ENCODE peak calls at places on chromosome 14, in five cellular contexts. Z is left ventricle myocardium inferior, N is CD14-positive monocyte, O is heart left ventricle, Y is endothelial cell. F is an unnamed sample.

GRCh38 chr14:24368562-24369252 is 723 bp downstream of the NFATC4 start:
- DNase-seq in Z (peak), N (no peak), O (peak), Y (peak), F (no peak)

GRCh38 chr14:49959822-49960408 is 67.0 kb downstream of the ARF6 start:
- DNase-seq in Z (no peak), N (no peak), O (no peak), Y (no peak), F (no peak)

GRCh38 chr14:36057452-36058142 is 118.9 kb downstream of the PTCSC3 start:
- DNase-seq in Z (no peak), N (no peak), O (no peak), Y (no peak), F (peak)

GRCh38 chr14:34593740-34594375 is 36.1 kb downstream of the SNX6 start:
- DNase-seq in Z (no peak), N (no peak), O (no peak), Y (no peak), F (no peak)

GRCh38 chr14:79896009-79896408 is 315.3 kb downstream of the DIO2 start:
- DNase-seq in Z (no peak), N (no peak), O (no peak), Y (no peak), F (no peak)

GRCh38 chr14:68235011-68235410 is 415.4 kb downstream of the RAD51B start:
- DNase-seq in Z (no peak), N (no peak), O (no peak), Y (no peak), F (no peak)

GRCh38 chr14:44279357-44279756 is 227.7 kb downstream of the FSCB start:
- DNase-seq in Z (no peak), N (no peak), O (no peak), Y (no peak), F (no peak)

GRCh38 chr14:64695071-64695470 is 9.2 kb upstream of the PLEKHG3 start:
- DNase-seq in Z (no peak), N (no peak), O (no peak), Y (no peak), F (no peak)

GRCh38 chr14:50501642-50502041 is 30.7 kb downstream of the MAP4K5 start:
- DNase-seq in Z (no peak), N (no peak), O (no peak), Y (no peak), F (no peak)

DNA sequence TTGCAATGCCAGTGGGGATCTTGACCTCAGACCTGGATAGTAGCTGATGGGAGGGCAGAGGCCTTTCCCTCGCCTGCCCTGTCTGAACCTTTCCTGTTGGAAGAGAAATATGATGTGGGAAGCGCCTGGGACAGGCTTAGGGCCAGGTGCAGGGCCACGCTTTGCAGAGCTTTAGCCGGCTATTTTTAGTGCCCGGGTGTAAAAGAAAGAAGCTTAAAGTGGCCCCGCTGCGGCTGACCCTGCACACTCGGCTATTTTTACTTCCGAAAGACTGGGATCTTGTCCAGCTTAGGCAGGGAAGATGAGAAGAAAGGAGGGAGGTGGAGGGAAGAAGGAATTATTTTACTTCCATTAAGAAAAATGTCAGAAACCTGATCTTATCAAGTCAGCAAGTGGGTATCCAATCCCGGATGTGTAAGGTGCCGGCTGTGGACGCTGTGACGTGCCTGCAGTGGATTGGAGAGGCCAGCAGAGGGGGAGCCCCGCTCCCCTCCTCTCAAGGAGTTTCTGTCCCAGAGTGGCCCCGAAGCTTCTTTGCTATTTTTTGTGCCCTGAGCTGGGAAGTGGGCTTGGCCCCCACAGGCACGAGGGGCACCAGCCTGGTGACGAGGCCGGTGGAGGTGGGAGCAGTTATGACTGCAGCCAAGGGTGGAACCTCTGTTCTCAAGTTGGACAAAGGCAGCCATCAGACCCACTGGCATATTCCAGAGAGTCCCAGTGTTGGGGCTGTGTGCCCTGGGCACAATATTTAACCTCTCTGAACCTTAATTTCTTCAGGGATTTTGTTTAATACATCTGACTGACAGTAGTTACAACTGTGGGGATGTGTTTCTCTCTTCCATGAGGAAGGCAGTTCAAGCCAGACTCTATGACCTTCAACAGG is 97.7 kb downstream of the ESRRB start:
- DNase-seq in Z (peak), N (no peak), O (peak), Y (no peak), F (no peak)
- TF ChIP-seq CTCF in Z (peak), N (no peak), O (no peak), Y (no peak), F (no peak)

DNA sequence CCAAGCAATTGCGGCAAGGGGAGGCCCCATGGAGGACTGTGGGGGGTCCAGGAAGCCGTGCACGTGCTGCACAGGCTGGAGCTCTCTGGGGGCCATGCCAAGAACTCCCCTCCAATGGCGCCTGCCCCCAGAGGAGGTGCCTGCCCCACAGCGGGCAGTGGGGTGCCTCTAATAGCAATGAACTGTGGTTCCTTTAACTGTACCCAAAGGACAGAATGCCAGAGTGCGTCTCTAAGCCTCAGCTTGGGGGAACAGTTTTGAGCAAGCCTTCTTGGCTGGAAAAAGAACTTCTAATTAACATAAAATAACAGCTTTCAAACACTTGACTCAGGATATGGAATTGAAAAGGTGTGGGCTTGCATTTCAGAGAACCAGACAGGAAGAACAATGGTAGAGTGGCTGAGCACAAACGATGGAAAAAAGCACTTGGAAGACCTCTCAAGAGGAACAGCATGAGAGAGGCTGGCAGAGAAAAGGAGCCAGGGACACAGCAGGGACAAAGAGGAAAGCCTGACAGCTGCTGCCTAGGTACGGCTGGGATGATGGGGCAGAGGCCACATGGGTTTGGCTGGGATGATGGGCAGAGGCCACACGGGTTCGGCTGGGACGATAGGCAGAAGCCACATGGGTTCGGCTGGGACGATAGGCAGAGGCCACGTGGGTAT is 195.6 kb downstream of the TTC7B start:
- DNase-seq in Z (no peak), N (no peak), O (no peak), Y (no peak), F (no peak)
- TF ChIP-seq CTCF in Z (no peak), N (no peak), O (no peak), Y (no peak), F (no peak)

GRCh38 chr14:56875104-56875675 is 64.9 kb upstream of the OTX2 start:
- DNase-seq in Z (no peak), N (no peak), O (no peak), Y (no peak), F (no peak)
- TF ChIP-seq CTCF in Z (no peak), N (no peak), O (no peak), Y (no peak), F (no peak)

DNA sequence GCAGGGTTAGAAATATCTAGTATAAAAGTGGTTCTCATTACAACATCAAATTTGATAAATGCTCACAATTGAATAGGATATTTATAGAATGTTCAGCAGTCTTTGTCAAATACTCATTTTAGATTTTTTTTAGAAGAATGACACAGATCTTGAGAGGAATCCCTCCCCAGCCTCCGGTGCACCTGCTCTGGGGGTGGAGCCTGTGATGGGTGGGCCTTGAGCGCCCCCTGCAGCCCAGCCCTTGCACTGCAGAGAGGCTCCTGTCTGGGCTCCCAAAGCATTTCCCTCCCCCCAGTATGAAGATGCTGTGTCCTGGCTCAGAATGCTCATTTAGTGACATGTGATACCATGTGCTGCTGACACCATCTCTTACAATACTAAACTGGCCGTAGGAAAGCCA is 792.3 kb downstream of the TMEM121 start:
- DNase-seq in Z (no peak), N (no peak), O (no peak), Y (no peak), F (no peak)
- TF ChIP-seq CTCF in Z (no peak), N (peak), O (no peak), Y (no peak), F (peak)

GRCh38 chr14:53062856-53063255 is 90.3 kb downstream of the DDHD1 start:
- DNase-seq in Z (no peak), N (no peak), O (no peak), Y (no peak), F (no peak)

GRCh38 chr14:53060046-53060445 is 93.1 kb downstream of the DDHD1 start:
- DNase-seq in Z (no peak), N (no peak), O (no peak), Y (no peak), F (no peak)

GRCh38 chr14:53064461-53064860 is 88.7 kb downstream of the DDHD1 start:
- DNase-seq in Z (no peak), N (no peak), O (no peak), Y (no peak), F (no peak)
- TF ChIP-seq CTCF in Z (no peak), N (no peak), O (no peak), Y (no peak), F (no peak)

GRCh38 chr14:91755560-91755959 is 23.7 kb upstream of the CATSPERB start:
- DNase-seq in Z (no peak), N (no peak), O (no peak), Y (no peak), F (peak)

GRCh38 chr14:91754185-91754584 is 22.3 kb upstream of the CATSPERB start:
- DNase-seq in Z (no peak), N (no peak), O (no peak), Y (no peak), F (no peak)

GRCh38 chr14:91752956-91753355 is 21.1 kb upstream of the CATSPERB start:
- DNase-seq in Z (no peak), N (no peak), O (no peak), Y (no peak), F (no peak)

GRCh38 chr14:91753501-91754128 is 21.7 kb upstream of the CATSPERB start:
- DNase-seq in Z (no peak), N (no peak), O (no peak), Y (no peak), F (no peak)

DNA sequence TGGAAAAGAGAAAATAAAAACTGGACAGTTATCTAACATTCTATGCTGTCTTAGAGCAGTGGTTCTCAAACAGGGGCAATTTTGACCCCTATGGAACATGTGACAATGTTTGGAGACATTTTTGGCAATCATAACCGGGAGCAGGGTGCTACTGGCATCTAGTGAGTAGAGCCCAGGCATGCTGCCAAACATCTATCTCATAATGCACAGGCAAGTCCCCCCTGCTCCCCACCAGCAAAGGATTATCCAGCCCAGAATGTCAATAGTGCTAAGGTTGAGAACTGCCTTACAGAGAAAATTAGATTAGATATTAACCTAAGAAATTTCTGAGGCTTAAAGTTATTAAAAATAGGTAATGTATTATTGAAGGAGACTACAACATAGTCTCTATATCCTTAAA is 22.9 kb upstream of the CATSPERB start:
- DNase-seq in Z (no peak), N (no peak), O (no peak), Y (no peak), F (peak)
- TF ChIP-seq CTCF in Z (no peak), N (no peak), O (no peak), Y (no peak), F (no peak)

F was measured in Calu3.